ENCODE peak calls at places on chromosomes 4 and X, in four cellular contexts. One of them, this sample, is unnamed.

GRCh38 chr4:87525636-87526035 is 3.5 kb downstream of the SPARCL1 start:
- DNase-seq in HepG2: no peak
- DNase-seq in HEK293T: no peak
- DNase-seq in K562: no peak
- DNase-seq in this sample: no peak

GRCh38 chrX:18931972-18932371 is 51.9 kb downstream of the PHKA2 start:
- DNase-seq in HepG2: peak; percentile 2
- DNase-seq in HEK293T: peak; percentile 51
- DNase-seq in K562: peak; percentile 19
- DNase-seq in this sample: peak; percentile 15

GRCh38 chr4:184280591-184281071 is 63.0 kb upstream of the ENPP6 start:
- DNase-seq in HepG2: peak; percentile 28
- DNase-seq in HEK293T: no peak
- DNase-seq in K562: no peak
- DNase-seq in this sample: no peak

GRCh38 chrX:140815868-140816267 is 106.3 kb downstream of the LINC00632 start:
- DNase-seq in HepG2: no peak
- DNase-seq in HEK293T: no peak
- DNase-seq in K562: no peak
- DNase-seq in this sample: no peak

GRCh38 chr4:70704333-70705145 is 16.2 kb downstream of the UTP3 start:
- DNase-seq in HepG2: peak; percentile 67
- DNase-seq in HEK293T: peak; percentile 75
- DNase-seq in K562: peak; percentile 86
- DNase-seq in this sample: peak; percentile 92

GRCh38 chr4:31737419-31737818 is 1017.2 kb downstream of the PCDH7 start:
- DNase-seq in HepG2: no peak
- DNase-seq in HEK293T: no peak
- DNase-seq in K562: no peak
- DNase-seq in this sample: no peak

GRCh38 chrX:30795981-30796958 is 92.8 kb downstream of the TAB3 start:
- DNase-seq in HepG2: no peak
- DNase-seq in HEK293T: no peak
- DNase-seq in K562: no peak
- DNase-seq in this sample: no peak

GRCh38 chrX:150227873-150228272 is 135.2 kb upstream of the MAMLD1 start:
- DNase-seq in HepG2: no peak
- DNase-seq in HEK293T: no peak
- DNase-seq in K562: no peak
- DNase-seq in this sample: no peak

GRCh38 chr4:85039526-85039925 is 73.0 kb upstream of the WDFY3 start:
- DNase-seq in HepG2: no peak
- DNase-seq in HEK293T: no peak
- DNase-seq in K562: no peak
- DNase-seq in this sample: no peak

GRCh38 chrX:71184092-71184491 is 38.9 kb upstream of the GJB1 start:
- DNase-seq in HepG2: peak; percentile 71
- DNase-seq in HEK293T: no peak
- DNase-seq in K562: no peak
- DNase-seq in this sample: no peak
- TF ChIP-seq ELF4 in HepG2: no peak
- TF ChIP-seq ELF4 in HEK293T: no peak
- TF ChIP-seq ELF4 in K562: no peak
- TF ChIP-seq ELF4 in this sample: no peak

GRCh38 chrX:103329991-103330390 is at the start of gene TCEAL7:
- DNase-seq in HepG2: no peak
- DNase-seq in HEK293T: no peak
- DNase-seq in K562: no peak
- DNase-seq in this sample: peak; percentile 10

GRCh38 chrX:103330601-103331397 is 760 bp downstream of the TCEAL7 start:
- DNase-seq in HepG2: no peak
- DNase-seq in HEK293T: no peak
- DNase-seq in K562: no peak
- DNase-seq in this sample: peak; percentile 30
- TF ChIP-seq ELF4 in HepG2: no peak
- TF ChIP-seq ELF4 in HEK293T: no peak
- TF ChIP-seq ELF4 in K562: no peak
- TF ChIP-seq ELF4 in this sample: no peak

GRCh38 chrX:24133280-24133679 is 16.2 kb upstream of the ZFX start:
- DNase-seq in HepG2: no peak
- DNase-seq in HEK293T: no peak
- DNase-seq in K562: no peak
- DNase-seq in this sample: no peak
- TF ChIP-seq ELF4 in HepG2: no peak
- TF ChIP-seq ELF4 in HEK293T: no peak
- TF ChIP-seq ELF4 in K562: no peak
- TF ChIP-seq ELF4 in this sample: no peak

DNA sequence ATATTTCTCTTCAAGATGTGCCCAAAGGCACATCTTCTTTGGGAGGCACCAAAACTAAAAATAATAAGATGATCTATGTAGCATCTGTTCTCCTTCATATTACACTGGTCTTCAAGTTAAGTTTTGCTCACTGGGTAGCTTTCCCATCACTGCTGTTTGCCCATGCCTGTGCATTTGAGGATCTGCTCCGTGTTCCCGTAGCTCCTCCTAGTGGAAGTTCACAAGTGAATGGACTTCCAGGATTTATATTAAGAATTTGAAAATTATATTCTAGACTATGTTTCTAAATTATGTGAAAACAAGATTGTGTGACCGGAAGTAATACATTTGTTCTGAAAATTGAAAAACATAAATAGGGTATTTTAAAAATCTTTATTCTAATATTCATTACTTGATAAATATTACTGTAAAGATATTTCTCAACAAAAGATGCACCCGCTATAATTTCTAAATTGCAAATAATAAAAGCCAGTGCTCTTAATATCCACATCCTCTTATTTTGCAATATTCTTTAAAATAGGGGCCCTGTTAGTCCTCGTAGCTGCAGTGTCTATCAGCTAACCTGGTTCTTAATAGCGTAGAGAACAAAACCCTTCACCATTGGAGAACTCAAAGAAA is 147.7 kb downstream of the RBM46 start:
- DNase-seq in HepG2: peak; percentile 32
- DNase-seq in HEK293T: peak; percentile 30
- DNase-seq in K562: no peak
- DNase-seq in this sample: peak; percentile 40
- TF ChIP-seq ELF4 in HepG2: no peak
- TF ChIP-seq ELF4 in HEK293T: no peak
- TF ChIP-seq ELF4 in K562: no peak
- TF ChIP-seq ELF4 in this sample: no peak

GRCh38 chr4:72376901-72377300 is 192.1 kb downstream of the ADAMTS3 start:
- DNase-seq in HepG2: no peak
- DNase-seq in HEK293T: no peak
- DNase-seq in K562: no peak
- DNase-seq in this sample: no peak

GRCh38 chr4:72377491-72378194 is 191.4 kb downstream of the ADAMTS3 start:
- DNase-seq in HepG2: no peak
- DNase-seq in HEK293T: no peak
- DNase-seq in K562: no peak
- DNase-seq in this sample: no peak

GRCh38 chr4:72375050-72375736 is 193.8 kb downstream of the ADAMTS3 start:
- DNase-seq in HepG2: no peak
- DNase-seq in HEK293T: no peak
- DNase-seq in K562: no peak
- DNase-seq in this sample: no peak

GRCh38 chr4:72378901-72379300 is 190.1 kb downstream of the ADAMTS3 start:
- DNase-seq in HepG2: no peak
- DNase-seq in HEK293T: no peak
- DNase-seq in K562: no peak
- DNase-seq in this sample: no peak

DNA sequence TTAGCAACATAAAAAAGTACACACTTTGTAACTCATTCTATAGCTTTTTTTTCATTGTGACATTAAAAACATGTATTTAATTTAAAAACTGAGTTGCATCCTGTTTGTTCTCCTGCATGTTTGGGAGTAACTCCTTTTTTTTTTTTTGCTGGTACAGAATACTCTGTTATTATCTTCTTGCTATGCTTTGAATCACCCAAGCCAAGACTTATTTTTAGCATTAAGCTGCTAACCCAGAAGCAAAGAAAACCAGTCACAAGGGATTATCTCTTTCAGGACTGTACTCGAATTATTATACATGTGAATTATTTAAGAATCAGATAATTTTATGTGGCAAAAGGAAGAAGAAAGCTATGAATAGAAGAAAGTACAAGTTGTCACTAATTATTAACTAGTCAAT is 194.9 kb downstream of the ADAMTS3 start:
- DNase-seq in HepG2: no peak
- DNase-seq in HEK293T: no peak
- DNase-seq in K562: no peak
- DNase-seq in this sample: no peak
- TF ChIP-seq ELF4 in HepG2: no peak
- TF ChIP-seq ELF4 in HEK293T: no peak
- TF ChIP-seq ELF4 in K562: no peak
- TF ChIP-seq ELF4 in this sample: no peak

GRCh38 chr4:75696551-75696950 is 23.3 kb upstream of the G3BP2 start:
- DNase-seq in HepG2: no peak
- DNase-seq in HEK293T: no peak
- DNase-seq in K562: no peak
- DNase-seq in this sample: no peak
- TF ChIP-seq ELF4 in HepG2: no peak
- TF ChIP-seq ELF4 in HEK293T: no peak
- TF ChIP-seq ELF4 in K562: no peak
- TF ChIP-seq ELF4 in this sample: no peak

GRCh38 chr4:177583000-177583399 is 140.8 kb upstream of the AGA start:
- DNase-seq in HepG2: no peak
- DNase-seq in HEK293T: no peak
- DNase-seq in K562: no peak
- DNase-seq in this sample: no peak
- TF ChIP-seq ELF4 in HepG2: no peak
- TF ChIP-seq ELF4 in HEK293T: no peak
- TF ChIP-seq ELF4 in K562: no peak
- TF ChIP-seq ELF4 in this sample: no peak

GRCh38 chr4:135243960-135244561 is 1042.5 kb upstream of the PABPC4L start:
- DNase-seq in HepG2: no peak
- DNase-seq in HEK293T: no peak
- DNase-seq in K562: no peak
- DNase-seq in this sample: no peak

GRCh38 chr4:135249006-135249405 is 1047.4 kb upstream of the PABPC4L start:
- DNase-seq in HepG2: no peak
- DNase-seq in HEK293T: no peak
- DNase-seq in K562: no peak
- DNase-seq in this sample: no peak

GRCh38 chr4:135239964-135240363 is 1038.4 kb upstream of the PABPC4L start:
- DNase-seq in HepG2: no peak
- DNase-seq in HEK293T: no peak
- DNase-seq in K562: no peak
- DNase-seq in this sample: no peak

GRCh38 chr4:135240796-135241195 is 1039.2 kb upstream of the PABPC4L start:
- DNase-seq in HepG2: no peak
- DNase-seq in HEK293T: no peak
- DNase-seq in K562: no peak
- DNase-seq in this sample: no peak

DNA sequence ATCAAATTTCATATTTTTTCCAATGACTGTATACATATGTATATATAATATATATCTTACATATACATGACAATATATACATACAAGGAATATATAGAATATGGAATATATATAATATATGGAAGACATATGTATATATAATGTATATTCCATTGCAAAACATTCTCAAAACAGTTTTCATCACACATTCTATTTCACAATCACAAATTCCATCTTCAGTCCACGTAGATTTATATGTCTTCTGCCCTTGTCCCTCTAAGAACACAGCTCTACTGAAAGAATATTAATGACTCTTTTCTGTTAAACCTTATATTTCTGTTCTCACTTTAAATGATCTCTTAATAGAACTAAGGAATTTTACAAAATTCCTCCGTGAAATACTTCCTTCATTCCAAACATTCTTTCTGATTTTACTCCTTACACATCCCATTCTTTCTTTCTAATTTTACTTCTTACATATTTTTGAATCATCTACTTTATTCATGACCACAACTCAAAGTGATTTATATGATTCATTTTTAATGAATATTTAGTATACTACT is 1043.1 kb upstream of the PABPC4L start:
- DNase-seq in HepG2: no peak
- DNase-seq in HEK293T: no peak
- DNase-seq in K562: no peak
- DNase-seq in this sample: no peak
- TF ChIP-seq ELF4 in HepG2: no peak
- TF ChIP-seq ELF4 in HEK293T: no peak
- TF ChIP-seq ELF4 in K562: no peak
- TF ChIP-seq ELF4 in this sample: no peak

GRCh38 chrX:106619797-106620196 is 8.0 kb downstream of the RADX start:
- DNase-seq in HepG2: no peak
- DNase-seq in HEK293T: peak; percentile 16
- DNase-seq in K562: no peak
- DNase-seq in this sample: no peak
- TF ChIP-seq ELF4 in HepG2: no peak
- TF ChIP-seq ELF4 in HEK293T: no peak
- TF ChIP-seq ELF4 in K562: no peak
- TF ChIP-seq ELF4 in this sample: no peak